ENCODE peak calls at places on chromosomes 6 and 20, in five cellular contexts. B is AG08395, A is A549, M is NCI-H226, R is GM23248. E is an unnamed sample.

GRCh38 chr6:48151142-48151541 is 40.1 kb upstream of the PTCHD4 start:
- DNase-seq in B (no peak), A (no peak), M (peak; percentile 74), R (peak; percentile 7), E (no peak)

GRCh38 chr6:167119680-167120556 is 3.0 kb upstream of the CCR6 start:
- DNase-seq in B (no peak), A (no peak), M (no peak), R (no peak), E (no peak)

GRCh38 chr20:58482416-58482815 is 32.8 kb downstream of the APCDD1L start:
- DNase-seq in B (no peak), A (no peak), M (no peak), R (peak; percentile 19), E (peak; percentile 32)

GRCh38 chr20:19735446-19735845 is 22.6 kb upstream of the RIN2 start:
- DNase-seq in B (peak; percentile 94), A (peak; percentile 86), M (peak; percentile 89), R (peak; percentile 97), E (peak; percentile 93)

GRCh38 chr6:54493138-54493537 is 184.9 kb downstream of the TINAG start:
- DNase-seq in B (peak; percentile 72), A (peak; percentile 55), M (peak; percentile 63), R (peak; percentile 85), E (peak; percentile 62)

GRCh38 chr6:149451361-149452061 is 33.3 kb downstream of the ZC3H12D start:
- DNase-seq in B (peak; percentile 14), A (no peak), M (no peak), R (peak; percentile 72), E (peak; percentile 45)

GRCh38 chr20:29297411-29298270 is 1959.8 kb upstream of the DEFB115 start:
- DNase-seq in B (no peak), A (no peak), M (no peak), R (no peak), E (no peak)

GRCh38 chr6:44176935-44177509 is 18.4 kb downstream of the CAPN11 start:
- DNase-seq in B (no peak), A (no peak), M (no peak), R (no peak), E (no peak)

GRCh38 chr20:13212750-13213149 is 8.3 kb upstream of the ISM1 start:
- DNase-seq in B (peak; percentile 52), A (no peak), M (no peak), R (peak; percentile 85), E (peak; percentile 61)